ENCODE peak calls at places on chromosome 1, in ten cellular contexts. P is IMR-90, N is tibial nerve, K is adrenal gland, T is A549, C is transverse colon, I is esophagus squamous epithelium, V is heart left ventricle, A is body of pancreas, B is gastrocnemius medialis. R is an unnamed sample.

GRCh38 chr1:18861082-18861481 is 1.6 kb upstream of the TAS1R2 start:
- DNase-seq in I (no peak), A (no peak), T (no peak), B (no peak), P (no peak), N (no peak), C (no peak), V (no peak), K (no peak), R (no peak)

GRCh38 chr1:238562376-238562775 is 671.7 kb upstream of the ZP4 start:
- DNase-seq in A (no peak), C (no peak), P (peak), I (no peak), B (no peak), T (no peak), V (no peak), N (no peak), K (no peak), R (no peak)

GRCh38 chr1:241776911-241777310 is 71.1 kb upstream of the EXO1 start:
- DNase-seq in T (no peak), K (no peak), C (no peak), P (no peak), A (no peak), V (no peak), I (no peak), N (no peak), B (no peak), R (no peak)

GRCh38 chr1:1250828-1251284 is 4.3 kb upstream of the C1QTNF12 start:
- DNase-seq in C (no peak), V (peak), A (no peak), I (no peak), P (no peak), T (no peak), K (no peak), N (no peak), B (no peak), R (no peak)

GRCh38 chr1:19949016-19949415 is 25.6 kb upstream of the PLA2G2E start:
- DNase-seq in K (peak), N (no peak), P (peak), I (no peak), C (no peak), A (no peak), V (no peak), T (peak), B (no peak), R (no peak)

GRCh38 chr1:27884182-27884954 is 12.0 kb downstream of the THEMIS2 start:
- DNase-seq in P (no peak), I (no peak), B (peak), T (no peak), A (no peak), V (no peak), K (peak), N (no peak), C (no peak), R (no peak)

GRCh38 chr1:178094752-178095645 is 1.1 kb downstream of the RASAL2 start:
- DNase-seq in K (no peak), A (no peak), N (no peak), V (no peak), B (no peak), P (no peak), T (no peak), C (no peak), I (no peak), R (no peak)

GRCh38 chr1:236841341-236841740 is 46.2 kb downstream of the MTR start:
- DNase-seq in K (no peak), P (no peak), V (no peak), N (no peak), A (peak), C (no peak), B (no peak), T (no peak), I (no peak), R (no peak)

GRCh38 chr1:59367269-59368006 is 70.5 kb downstream of the FGGY start:
- DNase-seq in V (peak), T (no peak), C (peak), B (peak), I (no peak), K (peak), P (peak), N (peak), A (peak), R (peak)

GRCh38 chr1:3924186-3924815 is 24.2 kb upstream of the C1orf174 start:
- DNase-seq in V (peak), T (no peak), N (no peak), C (no peak), P (no peak), B (no peak), I (no peak), K (no peak), A (no peak), R (no peak)

GRCh38 chr1:25858494-25858893 is 763 bp downstream of the AUNIP start:
- DNase-seq in A (no peak), N (no peak), I (no peak), K (no peak), C (no peak), B (no peak), T (no peak), P (no peak), V (no peak), R (no peak)

GRCh38 chr1:235012436-235013210 is 116.0 kb downstream of the TOMM20 start:
- DNase-seq in B (no peak), T (no peak), N (no peak), P (no peak), I (no peak), C (no peak), A (no peak), V (no peak), K (no peak), R (no peak)

GRCh38 chr1:69121708-69122107 is 446.0 kb upstream of the LRRC7 start:
- DNase-seq in C (no peak), B (no peak), V (no peak), P (no peak), N (no peak), A (no peak), K (no peak), T (no peak), I (no peak), R (no peak)

GRCh38 chr1:178238722-178239510 is 145.0 kb downstream of the RASAL2 start:
- DNase-seq in N (no peak), A (no peak), P (peak), C (no peak), T (peak), K (no peak), I (no peak), B (no peak), V (no peak), R (no peak)

GRCh38 chr1:203986887-203987461 is 85.9 kb upstream of the SOX13 start:
- DNase-seq in I (no peak), A (no peak), T (no peak), V (no peak), B (no peak), K (no peak), N (no peak), C (no peak), P (no peak), R (no peak)

GRCh38 chr1:24141311-24141997 is 1.5 kb downstream of the IL22RA1 start:
- DNase-seq in B (no peak), I (no peak), C (no peak), N (no peak), V (no peak), K (no peak), A (peak), P (no peak), T (no peak), R (no peak)

DNA sequence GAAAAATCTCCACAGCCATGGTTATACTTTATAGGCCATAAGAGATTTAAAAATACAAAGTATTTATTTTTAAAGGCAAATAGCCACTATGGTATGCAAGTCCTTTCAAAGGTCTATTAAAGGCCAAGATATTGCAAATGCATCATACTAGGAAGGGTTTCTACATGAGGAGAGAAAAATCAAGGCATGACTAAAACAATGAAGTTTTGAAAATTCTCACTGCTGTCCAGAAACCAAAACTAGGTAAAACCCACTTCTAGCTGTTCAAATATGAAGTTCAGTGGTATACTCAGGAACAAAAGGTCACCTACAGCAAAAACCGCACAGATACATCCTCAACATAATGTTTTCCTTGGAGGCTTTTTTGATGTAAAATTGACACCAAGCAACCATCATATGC is 75.0 kb downstream of the EPS15 start:
- DNase-seq in C (no peak), B (no peak), A (no peak), K (no peak), P (peak), V (no peak), T (no peak), N (no peak), I (no peak), R (no peak)
- TF ChIP-seq POLR2A in C (no peak), B (no peak), A (no peak), K (no peak), P (no peak), V (no peak), T (no peak), N (no peak), I (no peak), R (no peak)

GRCh38 chr1:240189386-240189989 is 97.8 kb downstream of the FMN2 start:
- DNase-seq in A (peak), K (peak), B (no peak), N (no peak), C (peak), T (peak), I (no peak), V (no peak), P (peak), R (peak)

GRCh38 chr1:240192851-240193250 is 101.2 kb downstream of the FMN2 start:
- DNase-seq in I (no peak), C (no peak), B (no peak), P (no peak), K (no peak), A (no peak), V (no peak), T (no peak), N (no peak), R (no peak)

GRCh38 chr1:240190881-240191385 is 99.2 kb downstream of the FMN2 start:
- DNase-seq in N (no peak), V (no peak), B (no peak), C (peak), I (no peak), T (peak), A (no peak), K (peak), P (peak), R (peak)

GRCh38 chr1:240193699-240194098 is 102.0 kb downstream of the FMN2 start:
- DNase-seq in T (no peak), K (no peak), V (no peak), I (no peak), N (no peak), P (no peak), B (no peak), C (no peak), A (no peak), R (no peak)

GRCh38 chr1:240188139-240188538 is 96.5 kb downstream of the FMN2 start:
- DNase-seq in I (no peak), K (no peak), C (no peak), N (no peak), V (no peak), B (no peak), A (no peak), P (no peak), T (no peak), R (no peak)
- H3K4me3 ChIP-seq in I (no peak), K (no peak), C (no peak), N (no peak), V (no peak), B (no peak), A (no peak), P (no peak), T (no peak), R (no peak)

GRCh38 chr1:159469921-159470595 is 30.5 kb downstream of the OR10J1 start:
- DNase-seq in B (no peak), N (no peak), C (no peak), V (no peak), T (no peak), K (no peak), P (no peak), A (no peak), I (no peak), R (no peak)
- TF ChIP-seq POLR2A in B (no peak), N (no peak), C (no peak), V (no peak), T (no peak), K (no peak), P (no peak), A (no peak), I (no peak), R (no peak)

DNA sequence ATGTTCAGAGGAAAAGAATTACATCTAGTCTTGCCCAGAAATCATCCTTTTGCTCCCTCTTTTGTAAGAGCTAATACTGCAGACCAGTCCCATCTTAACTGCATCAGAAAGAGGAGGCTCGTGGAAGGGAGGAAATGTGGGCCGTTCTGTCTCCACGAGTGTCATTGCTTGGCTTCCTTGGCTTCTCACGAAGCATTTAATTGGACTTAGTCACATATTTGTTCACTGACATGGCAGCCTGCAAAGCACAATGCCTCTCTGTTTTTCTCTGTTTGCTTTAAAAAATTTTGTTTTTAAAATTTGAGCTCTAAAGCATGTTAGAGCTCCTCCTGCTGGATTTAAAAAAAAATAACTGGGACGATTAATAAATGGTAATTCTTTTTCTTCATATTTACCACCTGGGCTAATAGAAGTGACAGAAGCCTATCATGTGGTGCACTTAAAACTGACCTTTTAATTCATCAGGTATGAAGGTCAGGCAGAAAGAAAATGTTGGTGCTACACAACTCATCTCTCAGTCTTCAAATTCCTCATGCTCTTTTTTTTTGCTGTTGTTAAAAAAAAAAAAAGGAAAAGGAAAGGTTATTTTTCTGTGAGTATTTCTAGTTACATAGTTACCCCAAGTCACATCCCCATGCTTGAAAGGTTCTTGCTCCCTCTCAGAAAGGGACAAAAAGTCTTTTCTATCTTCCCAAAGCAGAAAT is 21.0 kb upstream of the C1orf105 start:
- DNase-seq in T (peak), B (peak), A (peak), P (peak), I (no peak), V (no peak), K (peak), N (peak), C (peak), R (peak)
- H3K4me3 ChIP-seq in T (no peak), B (no peak), A (no peak), P (no peak), I (peak), V (peak), K (no peak), N (peak), C (no peak), R (no peak)

R was measured in lower leg skin.